ENCODE peak calls at places on chromosomes 4 and X, in six cellular contexts. E, A, M, V, R and H are unnamed samples.

GRCh38 chr4:15004701-15005301 is 2.5 kb downstream of the CPEB2 start:
- DNase-seq in E (peak; percentile 64), A (peak; percentile 54), M (peak; percentile 86), V (peak; percentile 32), R (peak; percentile 58), H (peak; percentile 88)

GRCh38 chrX:56564921-56565861 is 1.8 kb downstream of the UBQLN2 start:
- DNase-seq in E (no peak), A (peak; percentile 5), M (no peak), V (peak; percentile 2), R (no peak), H (peak; percentile 66)

GRCh38 chrX:95762716-95763115 is 921.9 kb upstream of the DIAPH2 start:
- DNase-seq in E (no peak), A (no peak), M (no peak), V (no peak), R (no peak), H (no peak)

GRCh38 chr4:132818091-132818490 is 331.0 kb upstream of the PCDH10 start:
- DNase-seq in E (peak; percentile 87), A (no peak), M (peak; percentile 54), V (no peak), R (peak; percentile 88), H (peak; percentile 1)

GRCh38 chrX:121308276-121308805 is 260.9 kb downstream of the GLUD2 start:
- DNase-seq in E (peak; percentile 35), A (no peak), M (no peak), V (no peak), R (no peak), H (peak; percentile 33)

GRCh38 chrX:11954196-11954595 is 184.1 kb upstream of the FRMPD4 start:
- DNase-seq in E (no peak), A (no peak), M (peak; percentile 34), V (no peak), R (no peak), H (no peak)

GRCh38 chr4:148442830-148443549 is 776 bp upstream of the NR3C2 start:
- DNase-seq in E (no peak), A (no peak), M (no peak), V (no peak), R (no peak), H (no peak)

GRCh38 chr4:118798658-118799057 is 37.3 kb downstream of the SEC24D start:
- DNase-seq in E (peak; percentile 43), A (no peak), M (no peak), V (no peak), R (peak; percentile 61), H (no peak)

GRCh38 chr4:148692242-148692641 is 250.0 kb upstream of the NR3C2 start:
- DNase-seq in E (no peak), A (no peak), M (no peak), V (no peak), R (no peak), H (no peak)

GRCh38 chr4:112196446-112196845 is 35.1 kb upstream of the AP1AR start:
- DNase-seq in E (no peak), A (peak; percentile 6), M (no peak), V (no peak), R (no peak), H (no peak)

GRCh38 chr4:166078383-166078782 is 205.3 kb downstream of the TLL1 start:
- DNase-seq in E (no peak), A (no peak), M (no peak), V (no peak), R (no peak), H (no peak)

GRCh38 chr4:1813915-1814314 is 20.8 kb downstream of the FGFR3 start:
- DNase-seq in E (no peak), A (no peak), M (peak; percentile 11), V (no peak), R (no peak), H (no peak)
- H4K8ac ChIP-seq in E (no peak overlapping the region), A (no peak overlapping the region), M (no peak overlapping the region), V (no peak overlapping the region), R (no peak overlapping the region), H (no peak overlapping the region)

DNA sequence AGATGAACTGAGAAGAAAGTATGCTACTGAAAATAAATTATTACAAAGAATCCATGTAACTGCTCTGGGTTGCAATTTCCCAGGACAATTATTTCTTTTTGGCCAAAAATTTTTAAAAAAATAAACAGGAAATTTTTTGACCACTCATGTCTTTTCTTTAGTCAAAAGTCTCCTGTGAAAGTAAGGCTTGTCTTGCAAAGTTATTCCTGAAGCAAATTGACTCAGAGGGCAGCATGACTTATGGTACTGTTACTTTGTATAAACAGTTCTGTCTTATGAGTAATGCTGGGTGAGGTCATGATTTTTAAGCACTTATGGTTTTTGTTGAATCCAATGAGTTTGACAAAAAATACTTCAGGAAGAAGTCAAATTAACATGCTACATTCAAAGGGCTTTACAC is 292.8 kb upstream of the ARSJ start:
- DNase-seq in E (no peak), A (peak; percentile 99), M (peak; percentile 89), V (no peak), R (no peak), H (peak; percentile 16)
- H2AFZ ChIP-seq in E (no peak overlapping the region), A (no peak overlapping the region), M (no peak overlapping the region), V (no peak overlapping the region), R (no peak overlapping the region), H (no peak overlapping the region)

DNA sequence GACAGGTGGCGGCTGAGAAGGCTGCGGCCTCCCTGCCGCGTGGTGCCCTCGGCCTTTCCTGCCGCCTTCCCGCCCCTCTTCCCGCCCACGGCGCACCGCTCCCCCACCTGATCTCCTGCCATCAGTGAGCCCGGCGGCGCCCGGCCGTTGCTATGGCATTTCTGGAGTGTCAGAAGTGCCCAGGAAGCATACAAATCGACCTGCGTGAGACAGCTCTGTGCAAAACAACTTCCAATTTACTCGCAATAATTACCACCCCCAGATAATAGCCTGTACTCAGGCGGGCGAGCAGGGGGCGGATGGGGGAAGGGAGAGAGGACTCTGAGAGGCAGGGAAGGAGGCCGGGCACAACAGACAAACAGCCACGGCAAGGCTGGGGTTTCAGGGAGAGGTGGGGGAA is 16.6 kb upstream of the ERCC6L start:
- DNase-seq in E (peak; percentile 47), A (no peak), M (no peak), V (no peak), R (peak; percentile 56), H (no peak)
- H3K4me2 ChIP-seq in E (peak overlapping the region; percentile 38), A (no peak overlapping the region), M (peak overlapping the region; percentile 61), V (peak overlapping the region; percentile 54), R (peak overlapping the region; percentile 75), H (peak overlapping the region; percentile 53)

GRCh38 chr4:139956436-139957107 is 197.4 kb downstream of the MAML3 start:
- DNase-seq in E (no peak), A (no peak), M (no peak), V (no peak), R (no peak), H (no peak)
- H4K8ac ChIP-seq in E (no peak overlapping the region), A (peak overlapping the region; percentile 35), M (no peak overlapping the region), V (no peak overlapping the region), R (no peak overlapping the region), H (no peak overlapping the region)

GRCh38 chr4:31104033-31104432 is 383.9 kb downstream of the PCDH7 start:
- DNase-seq in E (no peak), A (peak; percentile 54), M (peak; percentile 74), V (no peak), R (no peak), H (no peak)

GRCh38 chr4:31106419-31106818 is 386.2 kb downstream of the PCDH7 start:
- DNase-seq in E (no peak), A (no peak), M (no peak), V (no peak), R (no peak), H (no peak)

GRCh38 chr4:31104596-31104995 is 384.4 kb downstream of the PCDH7 start:
- DNase-seq in E (no peak), A (no peak), M (peak; percentile 20), V (no peak), R (no peak), H (no peak)

GRCh38 chr4:31097999-31098398 is 377.8 kb downstream of the PCDH7 start:
- DNase-seq in E (no peak), A (no peak), M (no peak), V (no peak), R (no peak), H (no peak)

DNA sequence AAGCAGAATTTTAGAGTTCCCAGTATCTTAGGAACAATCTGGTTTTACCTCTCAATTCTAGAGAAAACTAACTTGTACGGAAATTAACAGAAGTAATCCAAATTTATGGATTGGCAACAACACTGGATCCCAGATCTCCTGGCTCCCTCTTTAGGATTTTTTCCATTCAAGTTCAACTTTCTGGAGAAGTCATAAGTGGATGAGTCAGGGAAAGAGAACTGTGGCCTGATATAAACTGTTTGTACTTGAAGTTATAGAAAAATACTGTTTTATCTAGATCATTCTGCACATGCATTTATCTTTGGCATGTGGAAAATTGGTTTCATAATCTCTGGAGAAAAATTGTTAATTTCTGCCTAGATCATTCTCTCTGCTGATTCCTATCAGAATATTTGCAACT is 380.4 kb downstream of the PCDH7 start:
- DNase-seq in E (no peak), A (peak; percentile 67), M (peak; percentile 68), V (no peak), R (no peak), H (no peak)
- H2AFZ ChIP-seq in E (no peak overlapping the region), A (no peak overlapping the region), M (no peak overlapping the region), V (no peak overlapping the region), R (no peak overlapping the region), H (no peak overlapping the region)

GRCh38 chrX:123455693-123456092 is 271.6 kb downstream of the GRIA3 start:
- DNase-seq in E (no peak), A (no peak), M (no peak), V (no peak), R (no peak), H (no peak)

GRCh38 chrX:123450217-123450616 is 266.1 kb downstream of the GRIA3 start:
- DNase-seq in E (no peak), A (peak; percentile 1), M (no peak), V (peak; percentile 0), R (no peak), H (no peak)

DNA sequence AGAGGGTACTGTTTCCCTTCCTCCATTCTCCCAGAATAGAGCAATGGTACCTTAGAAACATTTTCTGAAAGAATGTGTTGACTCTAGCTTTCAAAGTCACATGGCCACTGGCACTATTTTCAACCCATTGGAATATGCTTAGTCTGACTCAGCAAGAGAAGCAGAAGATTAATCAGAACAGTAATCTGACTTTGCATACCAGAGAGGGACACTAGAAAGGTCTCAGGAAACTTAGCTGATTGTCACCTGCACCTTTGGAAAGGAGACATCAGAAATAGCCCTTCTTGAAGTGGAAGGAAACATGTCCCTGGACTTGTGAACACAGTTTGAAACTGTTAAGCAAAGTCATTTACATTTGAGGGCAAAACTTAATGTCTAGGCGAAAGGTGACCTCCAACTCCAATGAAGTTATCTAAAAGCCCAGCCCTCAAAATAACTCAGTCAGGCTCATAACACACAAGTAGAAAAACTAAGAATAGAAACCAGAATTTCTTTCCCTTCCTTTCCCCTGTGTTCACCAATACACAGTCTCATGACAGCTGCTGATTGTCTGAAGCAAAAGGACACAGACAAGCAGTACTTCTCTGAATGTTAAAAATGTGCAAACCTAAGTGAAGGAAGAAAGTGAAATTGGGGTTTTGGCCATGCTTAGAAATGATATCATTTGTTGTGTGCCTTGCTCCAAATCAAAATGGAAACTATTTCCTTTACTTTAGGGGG is 270.8 kb downstream of the GRIA3 start:
- DNase-seq in E (no peak), A (no peak), M (no peak), V (no peak), R (no peak), H (no peak)
- H3K4me2 ChIP-seq in E (no peak overlapping the region), A (no peak overlapping the region), M (no peak overlapping the region), V (no peak overlapping the region), R (no peak overlapping the region), H (no peak overlapping the region)

GRCh38 chrX:10160221-10160620 is 3.4 kb downstream of the CLCN4 start:
- DNase-seq in E (no peak), A (no peak), M (no peak), V (no peak), R (no peak), H (no peak)
- H4K8ac ChIP-seq in E (no peak overlapping the region), A (no peak overlapping the region), M (no peak overlapping the region), V (no peak overlapping the region), R (no peak overlapping the region), H (no peak overlapping the region)